ENCODE peak calls at places on chromosomes 16 and 17, in four cellular contexts. One of them, this sample, is unnamed.

GRCh38 chr16:50396770-50397525 is 28.2 kb upstream of the BRD7 start:
- DNase-seq in GM12878: no peak
- DNase-seq in K562: no peak
- DNase-seq in HepG2: no peak
- DNase-seq in this sample: no peak

GRCh38 chr17:83050651-83051422 is 28.6 kb upstream of the METRNL start:
- DNase-seq in HepG2: no peak
- DNase-seq in K562: no peak
- DNase-seq in GM12878: no peak
- DNase-seq in this sample: no peak

GRCh38 chr16:30354423-30355143 is 525 bp downstream of the CD2BP2 start:
- DNase-seq in HepG2: no peak
- DNase-seq in GM12878: no peak
- DNase-seq in K562: no peak
- DNase-seq in this sample: no peak

GRCh38 chr17:746783-747629 is 5.1 kb downstream of the GEMIN4 start:
- DNase-seq in HepG2: no peak
- DNase-seq in K562: no peak
- DNase-seq in GM12878: no peak
- DNase-seq in this sample: no peak

GRCh38 chr16:87465306-87465705 is 27.5 kb downstream of the ZCCHC14 start:
- DNase-seq in GM12878: no peak
- DNase-seq in K562: peak; percentile 38
- DNase-seq in HepG2: peak; percentile 79
- DNase-seq in this sample: no peak

GRCh38 chr16:29009050-29009837 is 24.4 kb downstream of the LAT start:
- DNase-seq in K562: peak; percentile 95
- DNase-seq in HepG2: no peak
- DNase-seq in GM12878: no peak
- DNase-seq in this sample: no peak

GRCh38 chr17:75845933-75846700 is 1.9 kb upstream of the UNC13D start:
- DNase-seq in GM12878: no peak
- DNase-seq in K562: no peak
- DNase-seq in HepG2: no peak
- DNase-seq in this sample: no peak

GRCh38 chr16:11913425-11914079 is 2.2 kb downstream of the GSPT1 start:
- DNase-seq in K562: no peak
- DNase-seq in HepG2: no peak
- DNase-seq in GM12878: no peak
- DNase-seq in this sample: no peak

GRCh38 chr17:72139213-72139612 is 18.4 kb downstream of the SOX9 start:
- DNase-seq in K562: no peak
- DNase-seq in HepG2: no peak
- DNase-seq in GM12878: no peak
- DNase-seq in this sample: no peak

GRCh38 chr16:12672986-12673385 is 130.7 kb downstream of the CPPED1 start:
- DNase-seq in HepG2: no peak
- DNase-seq in K562: no peak
- DNase-seq in GM12878: no peak
- DNase-seq in this sample: no peak

GRCh38 chr17:2634361-2634960 is 41.0 kb downstream of the PAFAH1B1 start:
- DNase-seq in K562: no peak
- DNase-seq in HepG2: no peak
- DNase-seq in GM12878: no peak
- DNase-seq in this sample: no peak

GRCh38 chr16:84368327-84368996 is at the start of gene ATP2C2:
- DNase-seq in GM12878: no peak
- DNase-seq in HepG2: no peak
- DNase-seq in K562: peak; percentile 36
- DNase-seq in this sample: no peak

DNA sequence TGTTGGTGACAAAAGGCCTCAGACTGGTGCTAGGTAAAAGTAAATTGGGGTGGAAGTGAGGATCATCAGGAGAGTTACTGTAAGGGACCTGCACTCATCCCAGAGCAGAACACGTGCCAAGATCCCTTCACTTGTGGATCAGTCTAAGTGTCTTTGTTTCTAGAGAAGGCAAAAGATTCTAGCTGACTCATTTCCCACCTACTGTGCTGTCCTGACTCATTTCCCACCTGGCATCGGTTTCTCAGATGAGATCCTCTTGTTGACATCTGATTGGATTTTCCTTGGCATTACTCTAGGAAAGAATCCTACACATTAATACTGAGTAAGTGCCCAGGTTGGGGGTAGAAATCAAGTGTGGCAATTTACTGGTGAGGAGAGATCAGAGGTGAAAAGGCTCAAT is 136.5 kb upstream of the NUDT7 start:
- DNase-seq in HepG2: no peak
- DNase-seq in K562: no peak
- DNase-seq in GM12878: no peak
- DNase-seq in this sample: no peak
- TF ChIP-seq TARDBP in HepG2: no peak
- TF ChIP-seq TARDBP in K562: no peak
- TF ChIP-seq TARDBP in GM12878: no peak
- TF ChIP-seq TARDBP in this sample: no peak

DNA sequence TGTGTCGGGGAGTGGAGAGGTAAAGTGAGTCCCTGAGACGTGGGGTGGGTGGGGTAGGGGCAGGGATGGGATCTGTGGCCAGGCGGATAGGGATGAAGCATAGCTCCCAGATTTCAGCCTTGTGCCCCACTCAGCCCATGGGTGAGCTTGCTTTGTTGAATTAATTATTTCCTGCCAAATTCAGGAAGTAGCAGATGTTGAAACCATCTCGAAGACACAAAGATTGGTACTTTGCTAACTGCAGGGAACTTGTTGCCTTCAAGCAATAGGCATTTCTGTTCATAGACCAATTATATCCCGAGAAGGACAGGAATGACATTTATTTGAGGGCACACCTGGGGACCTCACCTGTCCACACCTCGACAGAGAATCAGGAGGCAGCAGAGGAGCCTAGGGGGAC is 11.0 kb upstream of the C16orf74 start:
- DNase-seq in HepG2: no peak
- DNase-seq in GM12878: no peak
- DNase-seq in K562: no peak
- DNase-seq in this sample: no peak
- TF ChIP-seq TARDBP in HepG2: no peak
- TF ChIP-seq TARDBP in GM12878: no peak
- TF ChIP-seq TARDBP in K562: no peak
- TF ChIP-seq TARDBP in this sample: no peak

GRCh38 chr16:48413291-48413690 is 28.1 kb upstream of the SIAH1 start:
- DNase-seq in HepG2: no peak
- DNase-seq in K562: no peak
- DNase-seq in GM12878: no peak
- DNase-seq in this sample: no peak

GRCh38 chr16:48408688-48409087 is 23.5 kb upstream of the SIAH1 start:
- DNase-seq in K562: no peak
- DNase-seq in GM12878: no peak
- DNase-seq in HepG2: no peak
- DNase-seq in this sample: no peak

GRCh38 chr16:48405907-48406306 is 20.7 kb upstream of the SIAH1 start:
- DNase-seq in GM12878: no peak
- DNase-seq in K562: no peak
- DNase-seq in HepG2: peak; percentile 62
- DNase-seq in this sample: no peak

GRCh38 chr16:48405153-48405552 is 19.9 kb upstream of the SIAH1 start:
- DNase-seq in K562: no peak
- DNase-seq in HepG2: no peak
- DNase-seq in GM12878: no peak
- DNase-seq in this sample: no peak

DNA sequence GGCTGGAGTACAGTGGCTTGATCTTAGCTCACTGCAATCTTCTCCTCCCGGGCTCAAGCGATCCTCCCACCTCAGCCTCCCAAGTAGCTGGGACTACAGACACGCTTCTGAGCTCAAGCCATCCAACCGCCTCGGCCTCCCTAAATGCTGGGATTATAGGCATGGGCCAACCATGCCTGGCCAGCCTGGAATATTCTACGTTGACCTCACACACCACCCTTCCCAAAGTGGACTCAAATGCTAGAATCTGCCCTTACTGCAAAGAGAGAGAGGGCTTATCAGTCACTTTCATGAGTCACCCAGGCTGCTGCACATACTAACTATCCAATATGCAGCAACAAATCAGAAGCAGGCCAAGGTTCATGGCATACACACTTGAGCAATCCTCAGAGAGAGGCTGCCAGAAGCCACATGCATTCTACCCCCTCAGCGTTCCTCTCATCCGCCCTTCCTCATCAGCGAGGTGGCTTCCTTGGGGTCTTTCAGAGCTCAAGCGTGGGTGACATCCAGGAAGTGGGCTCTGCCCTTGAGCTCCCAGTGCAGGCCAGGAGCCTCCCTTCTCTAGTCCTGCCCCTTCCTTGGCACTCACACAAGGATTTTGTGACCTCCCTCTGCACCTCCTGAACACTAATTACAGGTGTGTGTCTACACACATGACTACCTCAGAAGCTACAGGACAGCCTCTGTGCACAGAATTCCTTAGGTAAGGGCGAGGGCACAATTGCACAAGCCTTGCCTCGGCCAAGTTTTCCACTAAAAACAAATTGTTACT is 24.8 kb upstream of the SIAH1 start:
- DNase-seq in GM12878: no peak
- DNase-seq in HepG2: peak; percentile 93
- DNase-seq in K562: peak; percentile 18
- DNase-seq in this sample: no peak
- TF ChIP-seq TARDBP in GM12878: no peak
- TF ChIP-seq TARDBP in HepG2: peak; percentile 83
- TF ChIP-seq TARDBP in K562: no peak
- TF ChIP-seq TARDBP in this sample: no peak

GRCh38 chr16:85722497-85722896 is 28.4 kb downstream of the C16orf74 start:
- DNase-seq in GM12878: no peak
- DNase-seq in K562: no peak
- DNase-seq in HepG2: no peak
- DNase-seq in this sample: no peak
- TF ChIP-seq TARDBP in GM12878: no peak
- TF ChIP-seq TARDBP in K562: no peak
- TF ChIP-seq TARDBP in HepG2: no peak
- TF ChIP-seq TARDBP in this sample: no peak

GRCh38 chr17:73838815-73839214 is 194.6 kb upstream of the SDK2 start:
- DNase-seq in HepG2: no peak
- DNase-seq in K562: no peak
- DNase-seq in GM12878: no peak
- DNase-seq in this sample: no peak
- TF ChIP-seq TARDBP in HepG2: no peak
- TF ChIP-seq TARDBP in K562: no peak
- TF ChIP-seq TARDBP in GM12878: no peak
- TF ChIP-seq TARDBP in this sample: no peak

DNA sequence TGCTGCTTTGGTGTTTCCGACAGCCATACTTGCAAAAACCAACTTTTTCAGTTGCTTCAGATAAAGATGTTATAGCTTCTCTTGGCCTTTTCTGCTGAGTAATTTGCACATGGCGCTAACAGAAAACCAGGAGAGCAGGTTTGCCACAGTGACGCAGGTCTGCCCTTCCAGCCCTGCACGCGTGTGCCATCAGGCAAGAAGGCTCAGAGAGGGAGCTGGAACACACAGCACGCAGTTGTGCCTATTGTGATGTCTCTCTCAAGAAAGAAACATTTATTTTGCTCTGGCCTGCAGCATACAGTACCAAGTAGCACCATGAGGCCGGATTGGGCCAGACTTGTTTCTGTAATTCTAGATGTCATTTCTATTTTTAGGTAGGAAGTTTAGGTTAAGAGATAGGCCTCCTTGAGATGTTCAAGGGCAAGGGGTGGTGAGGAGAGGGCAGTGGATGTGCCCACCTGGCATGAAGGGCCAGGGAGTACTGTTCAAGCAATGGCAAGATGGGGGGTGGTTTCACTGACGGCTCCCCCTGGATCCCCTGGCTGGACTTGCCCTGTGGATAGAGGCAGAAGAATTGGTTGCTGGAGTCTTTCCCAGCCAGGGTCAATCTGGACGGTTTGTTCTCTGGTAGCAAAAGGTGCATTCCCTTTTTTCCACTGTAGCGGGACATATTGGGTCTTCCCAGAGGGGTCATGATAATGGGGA is 1.9 kb downstream of the CBX2 start:
- DNase-seq in HepG2: no peak
- DNase-seq in GM12878: no peak
- DNase-seq in K562: no peak
- DNase-seq in this sample: no peak
- TF ChIP-seq TARDBP in HepG2: no peak
- TF ChIP-seq TARDBP in GM12878: no peak
- TF ChIP-seq TARDBP in K562: no peak
- TF ChIP-seq TARDBP in this sample: no peak

GRCh38 chr17:17398188-17398927 is 78.4 kb upstream of the MED9 start:
- DNase-seq in GM12878: no peak
- DNase-seq in HepG2: no peak
- DNase-seq in K562: no peak
- DNase-seq in this sample: no peak
- TF ChIP-seq TARDBP in GM12878: no peak
- TF ChIP-seq TARDBP in HepG2: no peak
- TF ChIP-seq TARDBP in K562: no peak
- TF ChIP-seq TARDBP in this sample: no peak

GRCh38 chr17:29565643-29566472 is 979 bp downstream of the ABHD15 start:
- DNase-seq in GM12878: no peak
- DNase-seq in HepG2: peak; percentile 25
- DNase-seq in K562: no peak
- DNase-seq in this sample: no peak
- TF ChIP-seq TARDBP in GM12878: no peak
- TF ChIP-seq TARDBP in HepG2: peak; percentile 44
- TF ChIP-seq TARDBP in K562: no peak
- TF ChIP-seq TARDBP in this sample: no peak

GRCh38 chr16:80639636-80640035 is 98.8 kb downstream of the DYNLRB2 start:
- DNase-seq in K562: no peak
- DNase-seq in HepG2: no peak
- DNase-seq in GM12878: no peak
- DNase-seq in this sample: no peak

GRCh38 chr16:80640316-80640715 is 99.5 kb downstream of the DYNLRB2 start:
- DNase-seq in GM12878: no peak
- DNase-seq in K562: no peak
- DNase-seq in HepG2: no peak
- DNase-seq in this sample: no peak

GRCh38 chr16:80637621-80638020 is 96.8 kb downstream of the DYNLRB2 start:
- DNase-seq in K562: no peak
- DNase-seq in HepG2: no peak
- DNase-seq in GM12878: no peak
- DNase-seq in this sample: no peak
- TF ChIP-seq TARDBP in K562: no peak
- TF ChIP-seq TARDBP in HepG2: no peak
- TF ChIP-seq TARDBP in GM12878: no peak
- TF ChIP-seq TARDBP in this sample: no peak

This sample was measured in HEK293T.